ENCODE peak calls at places on chromosomes 13 and 19, in six cellular contexts. One of them, this sample, is unnamed.

GRCh38 chr13:33799950-33800592 is 17.9 kb upstream of the RFC3 start:
- DNase-seq in heart left ventricle: no peak
- DNase-seq in neural crest cell: no peak
- DNase-seq in ascending aorta: no peak
- DNase-seq in adrenal gland: no peak
- DNase-seq in HL-60: no peak
- DNase-seq in this sample: no peak

GRCh38 chr13:112762690-112763080 is 72.8 kb downstream of the ATP11A start:
- DNase-seq in heart left ventricle: no peak
- DNase-seq in neural crest cell: no peak
- DNase-seq in ascending aorta: no peak
- DNase-seq in adrenal gland: no peak
- DNase-seq in HL-60: no peak
- DNase-seq in this sample: no peak

GRCh38 chr19:4063369-4064072 is 3.2 kb downstream of the ZBTB7A start:
- DNase-seq in heart left ventricle: no peak
- DNase-seq in neural crest cell: no peak
- DNase-seq in ascending aorta: no peak
- DNase-seq in adrenal gland: peak
- DNase-seq in HL-60: no peak
- DNase-seq in this sample: no peak

GRCh38 chr13:48014359-48014758 is 13.3 kb upstream of the SUCLA2 start:
- DNase-seq in heart left ventricle: no peak
- DNase-seq in neural crest cell: no peak
- DNase-seq in ascending aorta: no peak
- DNase-seq in adrenal gland: no peak
- DNase-seq in HL-60: no peak
- DNase-seq in this sample: no peak

GRCh38 chr13:98537740-98538139 is 39.2 kb downstream of the STK24 start:
- DNase-seq in heart left ventricle: no peak
- DNase-seq in neural crest cell: no peak
- DNase-seq in ascending aorta: no peak
- DNase-seq in adrenal gland: no peak
- DNase-seq in HL-60: no peak
- DNase-seq in this sample: no peak

GRCh38 chr13:113152894-113153809 is 5.3 kb upstream of the PROZ start:
- DNase-seq in heart left ventricle: peak
- DNase-seq in neural crest cell: peak
- DNase-seq in ascending aorta: no peak
- DNase-seq in adrenal gland: peak
- DNase-seq in HL-60: peak
- DNase-seq in this sample: peak

GRCh38 chr19:13093407-13094284 is 9.0 kb downstream of the LYL1 start:
- DNase-seq in heart left ventricle: peak
- DNase-seq in neural crest cell: peak
- DNase-seq in ascending aorta: no peak
- DNase-seq in adrenal gland: peak
- DNase-seq in HL-60: peak
- DNase-seq in this sample: peak

GRCh38 chr19:54439174-54439851 is 9.7 kb upstream of the LENG8 start:
- DNase-seq in heart left ventricle: no peak
- DNase-seq in neural crest cell: peak
- DNase-seq in ascending aorta: no peak
- DNase-seq in adrenal gland: peak
- DNase-seq in HL-60: peak
- DNase-seq in this sample: peak

GRCh38 chr19:17311455-17312248 is 2.3 kb downstream of the DDA1 start:
- DNase-seq in heart left ventricle: no peak
- DNase-seq in neural crest cell: no peak
- DNase-seq in ascending aorta: no peak
- DNase-seq in adrenal gland: peak
- DNase-seq in HL-60: no peak
- DNase-seq in this sample: peak

GRCh38 chr19:50184196-50184595 is 19.2 kb upstream of the MYH14 start:
- DNase-seq in heart left ventricle: no peak
- DNase-seq in neural crest cell: no peak
- DNase-seq in ascending aorta: no peak
- DNase-seq in adrenal gland: no peak
- DNase-seq in HL-60: no peak
- DNase-seq in this sample: no peak

GRCh38 chr19:8515317-8515716 is 1.4 kb upstream of the ZNF414 start:
- DNase-seq in heart left ventricle: peak
- DNase-seq in neural crest cell: no peak
- DNase-seq in ascending aorta: no peak
- DNase-seq in adrenal gland: no peak
- DNase-seq in HL-60: peak
- DNase-seq in this sample: no peak

GRCh38 chr13:113633485-113633873 is 24.5 kb downstream of the ATP4B start:
- DNase-seq in heart left ventricle: no peak
- DNase-seq in neural crest cell: no peak
- DNase-seq in ascending aorta: no peak
- DNase-seq in adrenal gland: no peak
- DNase-seq in HL-60: no peak
- DNase-seq in this sample: no peak

GRCh38 chr19:7450243-7451223 is 38.3 kb downstream of the PEX11G start:
- DNase-seq in heart left ventricle: no peak
- DNase-seq in neural crest cell: no peak
- DNase-seq in ascending aorta: no peak
- DNase-seq in adrenal gland: no peak
- DNase-seq in HL-60: no peak
- DNase-seq in this sample: no peak

GRCh38 chr19:5113101-5113557 is 144.2 kb downstream of the KDM4B start:
- DNase-seq in heart left ventricle: no peak
- DNase-seq in neural crest cell: no peak
- DNase-seq in ascending aorta: no peak
- DNase-seq in adrenal gland: no peak
- DNase-seq in HL-60: no peak
- DNase-seq in this sample: no peak

GRCh38 chr19:53813996-53814395 is 10.1 kb downstream of the NLRP12 start:
- DNase-seq in heart left ventricle: no peak
- DNase-seq in neural crest cell: no peak
- DNase-seq in ascending aorta: no peak
- DNase-seq in adrenal gland: no peak
- DNase-seq in HL-60: no peak
- DNase-seq in this sample: no peak

GRCh38 chr13:67048793-67049150 is 181.4 kb downstream of the PCDH9 start:
- DNase-seq in heart left ventricle: no peak
- DNase-seq in neural crest cell: no peak
- DNase-seq in ascending aorta: no peak
- DNase-seq in adrenal gland: no peak
- DNase-seq in HL-60: no peak
- DNase-seq in this sample: no peak

GRCh38 chr19:3697094-3697493 is 3.2 kb downstream of the PIP5K1C start:
- DNase-seq in heart left ventricle: no peak
- DNase-seq in neural crest cell: no peak
- DNase-seq in ascending aorta: no peak
- DNase-seq in adrenal gland: no peak
- DNase-seq in HL-60: no peak
- DNase-seq in this sample: no peak

GRCh38 chr13:50989476-50989875 is 79.9 kb downstream of the RNASEH2B start:
- DNase-seq in heart left ventricle: no peak
- DNase-seq in neural crest cell: no peak
- DNase-seq in ascending aorta: no peak
- DNase-seq in adrenal gland: no peak
- DNase-seq in HL-60: no peak
- DNase-seq in this sample: no peak

GRCh38 chr19:4369888-4370260 is 26.5 kb downstream of the MPND start:
- DNase-seq in heart left ventricle: no peak
- DNase-seq in neural crest cell: peak
- DNase-seq in ascending aorta: no peak
- DNase-seq in adrenal gland: peak
- DNase-seq in HL-60: peak
- DNase-seq in this sample: no peak

GRCh38 chr13:40749327-40749726 is 21.7 kb downstream of the MRPS31 start:
- DNase-seq in heart left ventricle: no peak
- DNase-seq in neural crest cell: no peak
- DNase-seq in ascending aorta: no peak
- DNase-seq in adrenal gland: no peak
- DNase-seq in HL-60: no peak
- DNase-seq in this sample: no peak
- TF ChIP-seq CTCF in heart left ventricle: no peak
- TF ChIP-seq CTCF in neural crest cell: peak
- TF ChIP-seq CTCF in ascending aorta: no peak
- TF ChIP-seq CTCF in adrenal gland: no peak
- TF ChIP-seq CTCF in HL-60: no peak
- TF ChIP-seq CTCF in this sample: peak

DNA sequence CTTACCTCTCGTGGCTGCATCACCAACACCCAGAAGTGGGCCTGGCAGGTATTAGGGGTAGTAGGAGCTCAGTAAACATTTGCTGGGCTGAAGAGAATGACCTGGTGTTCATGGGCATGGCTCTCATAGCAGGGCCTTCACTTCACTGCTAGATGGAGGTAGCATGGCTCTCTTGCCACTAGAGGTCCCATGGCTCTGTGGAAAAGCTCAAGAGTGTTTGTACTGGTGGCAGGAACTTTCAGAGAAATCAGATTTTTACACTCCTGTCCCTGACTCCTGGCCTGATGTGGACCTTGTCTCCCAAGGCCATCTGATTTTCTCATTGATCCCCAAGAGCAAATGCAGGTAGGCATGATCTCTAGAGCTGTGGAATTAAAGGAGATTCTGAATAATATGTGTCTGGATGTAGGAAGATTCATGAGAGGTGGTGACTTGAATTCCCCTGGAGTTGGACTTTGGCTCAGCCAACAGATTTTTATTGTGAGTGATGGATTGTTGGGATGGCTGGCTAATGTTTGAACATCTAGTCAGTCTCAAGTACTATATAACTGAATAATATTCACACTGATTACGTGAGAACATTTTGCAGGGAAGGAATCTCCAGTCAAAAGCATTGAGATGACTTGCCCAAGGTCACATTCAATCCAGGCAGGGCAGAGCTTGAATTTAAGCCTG is 5.8 kb downstream of the ZNF574 start:
- DNase-seq in heart left ventricle: no peak
- DNase-seq in neural crest cell: no peak
- DNase-seq in ascending aorta: no peak
- DNase-seq in adrenal gland: no peak
- DNase-seq in HL-60: peak
- DNase-seq in this sample: peak
- TF ChIP-seq CTCF in heart left ventricle: no peak
- TF ChIP-seq CTCF in neural crest cell: peak
- TF ChIP-seq CTCF in ascending aorta: no peak
- TF ChIP-seq CTCF in adrenal gland: peak
- TF ChIP-seq CTCF in HL-60: peak
- TF ChIP-seq CTCF in this sample: peak

DNA sequence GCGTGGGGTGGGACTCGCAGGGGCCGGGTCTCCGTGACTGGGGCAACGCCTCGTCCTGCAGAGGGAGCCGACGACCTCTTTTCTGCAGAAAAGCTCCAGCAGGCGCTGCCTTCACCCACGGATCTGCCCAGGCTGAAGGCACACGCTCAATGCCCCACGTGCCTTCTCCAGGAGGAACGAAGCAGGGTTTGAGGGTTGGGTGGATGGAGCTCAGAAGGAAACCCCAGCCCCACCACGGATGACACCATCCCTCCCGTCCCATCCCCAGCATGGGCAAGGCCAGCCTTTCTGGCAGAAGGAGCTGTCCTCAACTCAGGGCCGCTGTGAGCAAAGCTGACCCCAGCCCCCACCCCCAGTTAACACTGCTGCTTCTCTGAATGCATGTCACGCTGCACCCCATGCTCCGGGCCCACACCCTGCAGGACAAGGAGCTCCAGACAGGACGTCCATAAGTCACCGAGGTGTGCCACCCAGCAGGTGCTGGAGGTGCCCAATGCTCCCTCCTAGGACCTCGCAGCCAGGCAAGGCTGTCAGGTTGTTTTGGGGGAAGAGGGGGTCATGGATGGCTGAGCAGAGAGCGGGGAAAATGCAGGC is 7.4 kb downstream of the C19orf25 start:
- DNase-seq in heart left ventricle: no peak
- DNase-seq in neural crest cell: no peak
- DNase-seq in ascending aorta: no peak
- DNase-seq in adrenal gland: no peak
- DNase-seq in HL-60: peak
- DNase-seq in this sample: no peak
- TF ChIP-seq CTCF in heart left ventricle: no peak
- TF ChIP-seq CTCF in neural crest cell: peak
- TF ChIP-seq CTCF in ascending aorta: no peak
- TF ChIP-seq CTCF in adrenal gland: no peak
- TF ChIP-seq CTCF in HL-60: no peak
- TF ChIP-seq CTCF in this sample: no peak

DNA sequence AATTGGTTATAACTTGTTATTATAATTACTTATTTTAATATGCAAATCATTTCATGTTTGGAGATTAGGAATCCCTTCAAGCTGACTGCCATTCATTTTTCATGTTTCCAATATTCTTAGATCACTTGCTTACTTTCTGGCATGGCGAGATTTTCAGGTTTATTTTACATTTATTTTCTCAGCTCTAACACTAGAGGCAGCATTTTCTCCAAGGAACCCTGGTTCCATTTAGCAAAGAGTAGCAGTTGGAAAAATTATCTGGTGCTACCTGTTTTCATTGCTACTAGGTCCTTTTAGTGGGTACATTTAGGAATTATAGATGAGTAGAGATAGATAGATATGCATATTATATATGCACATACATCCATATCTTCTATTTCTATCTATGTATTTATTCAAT is 90.9 kb upstream of the TRPC4 start:
- DNase-seq in heart left ventricle: no peak
- DNase-seq in neural crest cell: no peak
- DNase-seq in ascending aorta: no peak
- DNase-seq in adrenal gland: no peak
- DNase-seq in HL-60: no peak
- DNase-seq in this sample: no peak
- TF ChIP-seq CTCF in heart left ventricle: no peak
- TF ChIP-seq CTCF in neural crest cell: peak
- TF ChIP-seq CTCF in ascending aorta: no peak
- TF ChIP-seq CTCF in adrenal gland: no peak
- TF ChIP-seq CTCF in HL-60: no peak
- TF ChIP-seq CTCF in this sample: no peak